ENCODE peak calls at places on chromosomes 3 and 15, in seven cellular contexts. P is IMR-90, V is H9, G is H1, O is mesenchymal stem cell, E is mesendoderm, F is trophoblast cell. M is an unnamed sample.

GRCh38 chr3:51500632-51501131 is 867 bp upstream of the DCAF1 start:
- DNase-seq in V (no peak), P (no peak), F (no peak), O (no peak), G (no peak), E (no peak), M (no peak)

GRCh38 chr15:75948761-75949296 is 45.2 kb downstream of the FBXO22 start:
- DNase-seq in V (no peak), E (no peak), G (no peak), O (no peak), P (no peak), F (peak; percentile 51), M (no peak)

GRCh38 chr3:25592510-25592968 is 72.2 kb downstream of the TOP2B start:
- DNase-seq in V (no peak), O (peak; percentile 86), G (no peak), P (peak; percentile 78), E (peak; percentile 70), F (peak; percentile 49), M (no peak)

GRCh38 chr15:69074843-69075224 is 60.3 kb downstream of the NOX5 start:
- DNase-seq in P (no peak), V (no peak), F (no peak), O (peak; percentile 26), E (peak; percentile 62), G (no peak), M (no peak)

GRCh38 chr15:90347666-90348065 is 4.4 kb upstream of the ZNF774 start:
- DNase-seq in E (no peak), F (peak; percentile 44), G (no peak), V (no peak), O (peak; percentile 22), P (peak; percentile 31), M (no peak)

GRCh38 chr15:48806151-48806550 is 4.7 kb downstream of the CEP152 start:
- DNase-seq in P (peak; percentile 15), F (no peak), O (peak; percentile 57), E (peak; percentile 63), V (peak; percentile 35), G (no peak), M (no peak)

GRCh38 chr15:91471410-91471993 is 371.4 kb downstream of the SV2B start:
- DNase-seq in P (peak; percentile 92), V (no peak), O (no peak), F (no peak), E (no peak), G (no peak), M (no peak)

GRCh38 chr3:15636028-15636709 is 34.6 kb downstream of the BTD start:
- DNase-seq in G (no peak), E (no peak), F (peak; percentile 20), O (peak; percentile 94), V (no peak), P (peak; percentile 96), M (no peak)

GRCh38 chr3:58421004-58421403 is 12.6 kb downstream of the PDHB start:
- DNase-seq in O (no peak), G (no peak), V (no peak), F (no peak), E (no peak), P (no peak), M (no peak)

GRCh38 chr15:67125589-67126502 is 60.4 kb downstream of the SMAD3 start:
- DNase-seq in V (no peak), E (no peak), G (no peak), F (peak; percentile 85), O (peak; percentile 98), P (peak; percentile 100), M (no peak)

GRCh38 chr15:25780479-25781255 is 82.5 kb downstream of the ATP10A start:
- DNase-seq in G (no peak), P (no peak), E (no peak), F (no peak), V (peak; percentile 23), O (no peak), M (no peak)
- H2AK5ac ChIP-seq in G (no peak overlapping the region), P (no peak overlapping the region), E (no peak overlapping the region), F (no peak overlapping the region), V (no peak overlapping the region), O (no peak overlapping the region), M (peak overlapping the region; percentile 50)

GRCh38 chr15:49817100-49817499 is 196.3 kb downstream of the DTWD1 start:
- DNase-seq in O (no peak), E (no peak), F (no peak), V (no peak), G (no peak), P (no peak), M (no peak)

GRCh38 chr15:49815506-49815905 is 194.7 kb downstream of the DTWD1 start:
- DNase-seq in P (no peak), G (no peak), F (no peak), O (peak; percentile 58), E (no peak), V (no peak), M (no peak)

GRCh38 chr15:49814709-49815108 is 193.9 kb downstream of the DTWD1 start:
- DNase-seq in E (no peak), O (peak; percentile 74), P (no peak), F (no peak), V (no peak), G (no peak), M (no peak)

GRCh38 chr15:49813615-49814014 is 192.8 kb downstream of the DTWD1 start:
- DNase-seq in V (no peak), F (no peak), O (peak; percentile 43), G (no peak), P (no peak), E (no peak), M (no peak)

DNA sequence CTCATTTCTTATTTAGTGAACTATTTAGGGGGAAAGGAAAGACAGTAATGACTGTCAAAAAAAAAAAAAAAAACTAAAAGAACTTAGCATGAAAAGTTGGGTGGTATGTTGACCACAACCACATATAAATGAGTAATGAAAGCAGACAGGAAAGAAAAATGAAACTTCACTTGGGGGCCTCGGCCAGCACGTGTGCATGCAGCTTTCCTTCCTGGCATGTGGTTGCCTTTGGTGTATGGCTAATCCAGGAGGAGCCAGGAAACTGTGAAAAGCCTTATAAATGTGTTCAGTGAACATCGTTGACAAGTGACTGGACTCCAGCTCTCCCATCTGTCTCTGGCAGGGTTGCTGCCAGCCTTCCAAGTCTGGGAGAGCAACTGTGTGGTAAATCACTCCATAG is 195.1 kb downstream of the DTWD1 start:
- DNase-seq in F (no peak), P (peak; percentile 76), O (peak; percentile 76), V (no peak), G (no peak), E (no peak), M (no peak)
- H2BK5ac ChIP-seq in F (no peak overlapping the region), P (no peak overlapping the region), O (no peak overlapping the region), V (no peak overlapping the region), G (no peak overlapping the region), E (no peak overlapping the region), M (no peak overlapping the region)

GRCh38 chr3:46746711-46747110 is 29.0 kb upstream of the PRSS50 start:
- DNase-seq in F (no peak), P (no peak), V (no peak), E (no peak), G (no peak), O (no peak), M (no peak)

GRCh38 chr3:46748160-46748559 is 30.5 kb upstream of the PRSS50 start:
- DNase-seq in E (no peak), V (no peak), F (no peak), G (no peak), P (no peak), O (no peak), M (no peak)

GRCh38 chr3:46750555-46751038 is 32.9 kb upstream of the PRSS50 start:
- DNase-seq in P (no peak), O (no peak), E (no peak), V (no peak), G (no peak), F (no peak), M (no peak)

GRCh38 chr3:46749129-46749528 is 31.5 kb upstream of the PRSS50 start:
- DNase-seq in F (no peak), O (no peak), G (no peak), V (no peak), E (no peak), P (no peak), M (no peak)
- H2AK5ac ChIP-seq in F (no peak overlapping the region), O (no peak overlapping the region), G (peak overlapping the region; percentile 65), V (no peak overlapping the region), E (no peak overlapping the region), P (no peak overlapping the region), M (no peak overlapping the region)

GRCh38 chr15:65068436-65068835 is 645 bp upstream of the RASL12 start:
- DNase-seq in V (no peak), G (no peak), O (no peak), P (no peak), E (no peak), F (no peak), M (no peak)

GRCh38 chr15:65066635-65067333 is 1.0 kb downstream of the RASL12 start:
- DNase-seq in F (no peak), P (no peak), V (peak; percentile 57), G (no peak), E (peak; percentile 89), O (no peak), M (no peak)

GRCh38 chr15:65066001-65066634 is 1.7 kb downstream of the RASL12 start:
- DNase-seq in P (peak; percentile 36), V (no peak), E (peak; percentile 75), O (no peak), F (peak; percentile 21), G (no peak), M (no peak)

GRCh38 chr15:65067645-65068416 is at the start of gene RASL12:
- DNase-seq in V (peak; percentile 66), F (no peak), E (peak; percentile 70), P (no peak), G (peak; percentile 78), O (no peak), M (no peak)

GRCh38 chr15:65067334-65067644 is 502 bp downstream of the RASL12 start:
- DNase-seq in F (no peak), O (no peak), P (no peak), G (no peak), E (no peak), V (no peak), M (no peak)
- H2BK5ac ChIP-seq in F (no peak overlapping the region), O (no peak overlapping the region), P (no peak overlapping the region), G (peak overlapping the region; percentile 75), E (peak overlapping the region; percentile 39), V (no peak overlapping the region), M (no peak overlapping the region)

DNA sequence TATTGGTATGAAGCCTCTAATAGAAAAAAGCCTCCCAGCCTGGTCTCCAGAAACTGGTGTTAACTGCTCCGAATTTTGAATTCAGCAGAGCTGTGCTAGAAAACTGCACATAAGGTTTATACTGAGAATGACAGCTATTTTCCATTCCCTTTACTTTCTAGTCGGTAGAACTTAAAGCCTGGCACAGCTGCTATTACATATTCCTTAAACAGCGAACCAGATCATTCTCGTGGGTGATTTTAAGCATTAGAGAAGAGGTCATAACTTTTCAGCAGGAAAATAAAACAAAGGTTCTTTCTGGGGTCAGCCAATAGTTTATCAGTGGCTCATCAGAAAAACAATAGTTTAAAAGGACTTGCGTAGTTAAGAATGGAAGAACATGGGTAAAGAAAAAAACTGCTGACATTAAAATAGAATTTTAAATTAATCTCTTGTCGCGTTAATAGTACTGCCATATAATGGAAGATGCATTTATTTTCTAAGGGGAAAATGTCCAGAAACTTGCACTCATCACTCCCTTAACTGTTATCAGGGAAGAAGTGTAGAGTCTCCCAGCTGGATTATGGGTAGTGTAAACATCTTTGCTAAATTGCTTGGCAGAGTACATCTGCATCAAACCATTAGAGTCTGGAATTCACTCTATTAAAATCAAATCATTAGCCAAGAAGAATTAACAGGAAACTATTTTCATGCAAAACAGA is 7.9 kb downstream of the VGLL4 start:
- DNase-seq in P (no peak), E (no peak), V (no peak), G (no peak), O (no peak), F (no peak), M (no peak)
- H2AK5ac ChIP-seq in P (no peak overlapping the region), E (no peak overlapping the region), V (no peak overlapping the region), G (no peak overlapping the region), O (no peak overlapping the region), F (no peak overlapping the region), M (no peak overlapping the region)